ENCODE peak calls at places on chromosomes 2 and 18, in seven cellular contexts. F, G, X, J, C, U and V are unnamed samples.

GRCh38 chr2:201955702-201956141 is 77.9 kb upstream of the FZD7 start:
- DNase-seq in F (no peak), G (peak), X (peak), J (no peak), C (peak), U (no peak), V (no peak)

GRCh38 chr2:17162721-17163120 is 355.5 kb downstream of the RAD51AP2 start:
- DNase-seq in F (no peak), G (no peak), X (no peak), J (no peak), C (peak), U (no peak), V (no peak)

GRCh38 chr2:85583667-85584353 is 421 bp upstream of the VAMP5 start:
- DNase-seq in F (no peak), G (no peak), X (no peak), J (peak), C (peak), U (no peak), V (no peak)

GRCh38 chr18:13410471-13410870 is 191.9 kb downstream of the LDLRAD4 start:
- DNase-seq in F (no peak), G (no peak), X (no peak), J (no peak), C (no peak), U (no peak), V (no peak)

GRCh38 chr2:2828774-2829368 is 497.8 kb upstream of the MYT1L start:
- DNase-seq in F (peak), G (no peak), X (no peak), J (no peak), C (no peak), U (no peak), V (no peak)

GRCh38 chr2:232999354-232999753 is 13.7 kb downstream of the NGEF start:
- DNase-seq in F (peak), G (no peak), X (no peak), J (no peak), C (no peak), U (no peak), V (no peak)

GRCh38 chr18:4096501-4096900 is 358.6 kb downstream of the DLGAP1 start:
- DNase-seq in F (no peak), G (peak), X (peak), J (no peak), C (no peak), U (no peak), V (no peak)

GRCh38 chr2:158325782-158326335 is 130.7 kb downstream of the CCDC148 start:
- DNase-seq in F (no peak), G (no peak), X (no peak), J (no peak), C (no peak), U (no peak), V (no peak)

GRCh38 chr2:197205590-197206215 is 104.9 kb downstream of the ANKRD44 start:
- DNase-seq in F (no peak), G (no peak), X (no peak), J (no peak), C (no peak), U (no peak), V (no peak)

GRCh38 chr2:45913539-45913938 is 262.1 kb downstream of the PRKCE start:
- DNase-seq in F (no peak), G (no peak), X (no peak), J (no peak), C (no peak), U (no peak), V (no peak)

GRCh38 chr2:105376789-105377231 is 22.0 kb downstream of the FHL2 start:
- DNase-seq in F (no peak), G (peak), X (peak), J (no peak), C (peak), U (no peak), V (no peak)

GRCh38 chr2:12014088-12014960 is 267.9 kb downstream of the LPIN1 start:
- DNase-seq in F (no peak), G (peak), X (peak), J (no peak), C (peak), U (no peak), V (no peak)

GRCh38 chr2:161418715-161419337 is 2.7 kb downstream of the TBR1 start:
- DNase-seq in F (peak), G (peak), X (no peak), J (no peak), C (peak), U (no peak), V (no peak)

GRCh38 chr2:199955339-199956061 is at the start of the genes MAIP1 and TYW5:
- DNase-seq in F (peak), G (peak), X (peak), J (peak), C (peak), U (peak), V (no peak)

GRCh38 chr2:27807476-27807875 is 36.0 kb downstream of the MRPL33 start:
- DNase-seq in F (peak), G (peak), X (no peak), J (no peak), C (peak), U (peak), V (no peak)

GRCh38 chr2:26692814-26693286 is 328 bp downstream of the KCNK3 start:
- DNase-seq in F (peak), G (peak), X (peak), J (peak), C (peak), U (no peak), V (no peak)

GRCh38 chr18:12049983-12050811 is 43.4 kb upstream of the ANKRD62 start:
- DNase-seq in F (no peak), G (no peak), X (no peak), J (peak), C (no peak), U (no peak), V (no peak)

GRCh38 chr2:65877331-65877791 is 445.0 kb upstream of the SPRED2 start:
- DNase-seq in F (no peak), G (peak), X (no peak), J (no peak), C (no peak), U (no peak), V (no peak)

GRCh38 chr2:209476367-209477191 is 52.7 kb downstream of the MAP2 start:
- DNase-seq in F (no peak), G (peak), X (peak), J (no peak), C (peak), U (no peak), V (no peak)

GRCh38 chr2:212945526-212945925 is 205.9 kb downstream of the IKZF2 start:
- DNase-seq in F (no peak), G (no peak), X (no peak), J (no peak), C (no peak), U (no peak), V (peak)

GRCh38 chr2:69464575-69464974 is 27.3 kb upstream of the NFU1 start:
- DNase-seq in F (no peak), G (peak), X (no peak), J (no peak), C (peak), U (no peak), V (no peak)

GRCh38 chr2:146523218-146523617 is 1321.6 kb upstream of the ACVR2A start:
- DNase-seq in F (no peak), G (peak), X (no peak), J (no peak), C (peak), U (no peak), V (no peak)

GRCh38 chr2:10240161-10240681 is 62.5 kb upstream of the HPCAL1 start:
- DNase-seq in F (no peak), G (no peak), X (no peak), J (no peak), C (no peak), U (no peak), V (no peak)

GRCh38 chr2:236576053-236576452 is 6.4 kb downstream of the ACKR3 start:
- DNase-seq in F (peak), G (no peak), X (no peak), J (no peak), C (no peak), U (no peak), V (no peak)

GRCh38 chr18:78246041-78246440 is 733.6 kb upstream of the SALL3 start:
- DNase-seq in F (no peak), G (no peak), X (no peak), J (no peak), C (no peak), U (no peak), V (no peak)

GRCh38 chr18:37199741-37200140 is 365.9 kb downstream of the CELF4 start:
- DNase-seq in F (no peak), G (no peak), X (peak), J (no peak), C (no peak), U (no peak), V (no peak)

GRCh38 chr18:39513187-39513586 is 1947.6 kb upstream of the CELF4 start:
- DNase-seq in F (no peak), G (no peak), X (no peak), J (no peak), C (peak), U (no peak), V (no peak)

GRCh38 chr18:62183578-62184195 is 3.2 kb downstream of the PIGN start:
- DNase-seq in F (peak), G (peak), X (peak), J (no peak), C (peak), U (peak), V (peak)

GRCh38 chr2:14516844-14517243 is 115.7 kb upstream of the LRATD1 start:
- DNase-seq in F (no peak), G (peak), X (peak), J (no peak), C (peak), U (no peak), V (no peak)

GRCh38 chr2:74439373-74440004 is 2.2 kb downstream of the RTKN start:
- DNase-seq in F (peak), G (no peak), X (no peak), J (no peak), C (no peak), U (no peak), V (no peak)
- H3K27ac ChIP-seq in F (peak), G (peak), X (no peak), J (peak), C (peak), U (peak), V (no peak)

GRCh38 chr2:239226677-239227076 is 174.1 kb downstream of the HDAC4 start:
- DNase-seq in F (no peak), G (no peak), X (no peak), J (no peak), C (no peak), U (no peak), V (no peak)
- H3K9ac ChIP-seq in F (no peak), G (peak), X (no peak), J (no peak), C (no peak), U (no peak), V (peak)

GRCh38 chr2:55014962-55015939 is 35.0 kb downstream of the RTN4 start:
- DNase-seq in F (peak), G (peak), X (peak), J (no peak), C (peak), U (peak), V (no peak)
- H3K27ac ChIP-seq in F (no peak), G (no peak), X (peak), J (peak), C (peak), U (no peak), V (peak)

DNA sequence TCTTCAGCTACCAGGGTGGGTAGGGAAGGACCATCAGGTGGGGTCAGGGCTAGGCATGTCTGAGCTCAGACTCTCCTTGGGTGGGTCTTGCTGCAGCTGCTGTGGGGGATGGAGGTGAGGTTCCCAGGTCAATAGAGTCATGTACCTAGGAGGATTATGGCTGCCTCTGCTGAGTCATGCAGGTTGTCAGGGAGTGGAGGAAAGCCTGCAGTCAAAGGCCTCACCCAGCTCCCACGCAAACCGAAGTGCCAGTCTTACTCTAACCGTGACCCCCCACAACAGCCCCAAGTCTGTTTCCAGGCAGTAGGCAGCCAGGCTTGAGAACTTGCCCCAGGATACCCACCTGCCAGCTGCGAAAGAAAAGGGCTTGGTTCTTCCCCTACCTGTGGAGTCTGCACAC is 113.6 kb upstream of the GALNT5 start:
- DNase-seq in F (no peak), G (no peak), X (no peak), J (no peak), C (no peak), U (no peak), V (no peak)
- H3K9ac ChIP-seq in F (no peak), G (no peak), X (no peak), J (no peak), C (no peak), U (no peak), V (no peak)

DNA sequence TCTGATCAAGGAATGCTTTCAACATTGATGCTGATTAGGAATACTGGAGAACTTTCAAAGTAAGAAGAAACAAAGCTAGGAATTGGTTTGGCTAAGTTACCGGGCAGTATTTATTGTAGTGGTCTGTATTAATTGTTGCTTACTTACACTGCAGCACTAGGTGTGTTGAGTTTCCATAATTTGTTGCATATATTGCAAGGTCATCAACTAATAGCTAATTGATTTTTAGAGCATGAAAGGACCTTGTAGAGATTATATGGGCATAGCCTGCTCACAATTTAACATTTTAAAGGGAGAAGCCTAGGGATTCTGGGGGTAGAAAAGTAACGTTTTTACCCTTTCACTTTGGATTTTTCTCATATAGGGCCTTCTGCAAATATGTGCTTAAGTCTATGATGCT is 17.5 kb upstream of the ABI2 start:
- DNase-seq in F (no peak), G (no peak), X (no peak), J (no peak), C (no peak), U (no peak), V (no peak)
- H3K27ac ChIP-seq in F (no peak), G (no peak), X (no peak), J (no peak), C (no peak), U (no peak), V (no peak)

GRCh38 chr2:111007757-111008688 is 112.7 kb upstream of the BCL2L11 start:
- DNase-seq in F (no peak), G (no peak), X (no peak), J (no peak), C (no peak), U (no peak), V (no peak)
- H3K9ac ChIP-seq in F (no peak), G (no peak), X (no peak), J (no peak), C (no peak), U (no peak), V (no peak)

GRCh38 chr2:230712443-230713330 is at the start of gene CAB39:
- DNase-seq in F (peak), G (peak), X (peak), J (peak), C (peak), U (peak), V (no peak)

GRCh38 chr2:230713331-230714121 is 884 bp downstream of the CAB39 start:
- DNase-seq in F (peak), G (no peak), X (peak), J (peak), C (no peak), U (no peak), V (no peak)

GRCh38 chr2:230715201-230715600 is 2.6 kb downstream of the CAB39 start:
- DNase-seq in F (peak), G (peak), X (peak), J (no peak), C (peak), U (no peak), V (no peak)

GRCh38 chr2:230716588-230716987 is 3.9 kb downstream of the CAB39 start:
- DNase-seq in F (no peak), G (no peak), X (no peak), J (no peak), C (no peak), U (no peak), V (no peak)

GRCh38 chr2:230714122-230714453 is 1.4 kb downstream of the CAB39 start:
- DNase-seq in F (no peak), G (peak), X (peak), J (no peak), C (peak), U (no peak), V (no peak)
- H3K27ac ChIP-seq in F (peak), G (peak), X (peak), J (peak), C (peak), U (peak), V (no peak)